ENCODE peak calls at places on chromosomes 5 and 9, in ten cellular contexts. P, J, T, U, F, D, V, Y, Z and L are unnamed samples.

GRCh38 chr9:3292311-3292710 is 233.5 kb downstream of the RFX3 start:
- DNase-seq in P (peak), J (no peak), T (no peak), U (no peak), F (peak), D (no peak), V (no peak), Y (no peak), Z (no peak), L (peak)

GRCh38 chr9:129476821-129477611 is 143.9 kb downstream of the C9orf50 start:
- DNase-seq in P (no peak), J (no peak), T (no peak), U (peak), F (peak), D (peak), V (no peak), Y (no peak), Z (peak), L (no peak)

GRCh38 chr9:137317021-137317978 is 15.2 kb upstream of the NRARP start:
- DNase-seq in P (no peak), J (peak), T (no peak), U (no peak), F (no peak), D (no peak), V (no peak), Y (peak), Z (no peak), L (no peak)

GRCh38 chr5:172491481-172491880 is 37.2 kb upstream of the SH3PXD2B start:
- DNase-seq in P (no peak), J (peak), T (no peak), U (peak), F (no peak), D (no peak), V (no peak), Y (no peak), Z (no peak), L (no peak)

GRCh38 chr9:113468716-113469448 is 5.4 kb downstream of the RGS3 start:
- DNase-seq in P (no peak), J (no peak), T (no peak), U (no peak), F (no peak), D (no peak), V (no peak), Y (peak), Z (no peak), L (no peak)

GRCh38 chr5:4453650-4454049 is 686.5 kb upstream of the ADAMTS16 start:
- DNase-seq in P (no peak), J (no peak), T (no peak), U (no peak), F (no peak), D (no peak), V (no peak), Y (no peak), Z (no peak), L (no peak)

GRCh38 chr5:171418982-171419662 is at the start of gene FGF18:
- DNase-seq in P (peak), J (peak), T (peak), U (peak), F (peak), D (peak), V (peak), Y (peak), Z (peak), L (peak)

GRCh38 chr5:151047814-151048425 is 27.5 kb downstream of the GPX3 start:
- DNase-seq in P (no peak), J (no peak), T (no peak), U (peak), F (no peak), D (peak), V (no peak), Y (no peak), Z (peak), L (no peak)

GRCh38 chr5:170070556-170071412 is 34.9 kb upstream of the FOXI1 start:
- DNase-seq in P (peak), J (no peak), T (peak), U (peak), F (peak), D (no peak), V (peak), Y (peak), Z (peak), L (peak)

GRCh38 chr9:95171001-95171400 is 146.5 kb downstream of the FANCC start:
- DNase-seq in P (peak), J (no peak), T (peak), U (no peak), F (peak), D (no peak), V (no peak), Y (no peak), Z (peak), L (peak)

GRCh38 chr9:127390563-127390962 is 6.4 kb upstream of the SLC2A8 start:
- DNase-seq in P (no peak), J (no peak), T (no peak), U (no peak), F (no peak), D (peak), V (no peak), Y (peak), Z (no peak), L (no peak)

GRCh38 chr5:142726188-142726731 is 40.4 kb upstream of the FGF1 start:
- DNase-seq in P (peak), J (no peak), T (peak), U (no peak), F (peak), D (no peak), V (no peak), Y (no peak), Z (no peak), L (peak)

GRCh38 chr5:113084402-113085083 is 107.9 kb downstream of the DCP2 start:
- DNase-seq in P (no peak), J (no peak), T (no peak), U (no peak), F (no peak), D (no peak), V (no peak), Y (no peak), Z (no peak), L (no peak)

GRCh38 chr5:35246928-35247644 is 16.8 kb upstream of the PRLR start:
- DNase-seq in P (peak), J (peak), T (no peak), U (peak), F (no peak), D (no peak), V (no peak), Y (peak), Z (peak), L (peak)

GRCh38 chr5:35247645-35248034 is 17.4 kb upstream of the PRLR start:
- DNase-seq in P (peak), J (no peak), T (peak), U (no peak), F (no peak), D (no peak), V (no peak), Y (peak), Z (peak), L (peak)

GRCh38 chr5:35246411-35246810 is 16.1 kb upstream of the PRLR start:
- DNase-seq in P (no peak), J (peak), T (no peak), U (no peak), F (no peak), D (peak), V (no peak), Y (peak), Z (peak), L (no peak)

GRCh38 chr5:35252963-35253362 is 22.7 kb upstream of the PRLR start:
- DNase-seq in P (no peak), J (no peak), T (no peak), U (no peak), F (no peak), D (no peak), V (no peak), Y (no peak), Z (no peak), L (no peak)

DNA sequence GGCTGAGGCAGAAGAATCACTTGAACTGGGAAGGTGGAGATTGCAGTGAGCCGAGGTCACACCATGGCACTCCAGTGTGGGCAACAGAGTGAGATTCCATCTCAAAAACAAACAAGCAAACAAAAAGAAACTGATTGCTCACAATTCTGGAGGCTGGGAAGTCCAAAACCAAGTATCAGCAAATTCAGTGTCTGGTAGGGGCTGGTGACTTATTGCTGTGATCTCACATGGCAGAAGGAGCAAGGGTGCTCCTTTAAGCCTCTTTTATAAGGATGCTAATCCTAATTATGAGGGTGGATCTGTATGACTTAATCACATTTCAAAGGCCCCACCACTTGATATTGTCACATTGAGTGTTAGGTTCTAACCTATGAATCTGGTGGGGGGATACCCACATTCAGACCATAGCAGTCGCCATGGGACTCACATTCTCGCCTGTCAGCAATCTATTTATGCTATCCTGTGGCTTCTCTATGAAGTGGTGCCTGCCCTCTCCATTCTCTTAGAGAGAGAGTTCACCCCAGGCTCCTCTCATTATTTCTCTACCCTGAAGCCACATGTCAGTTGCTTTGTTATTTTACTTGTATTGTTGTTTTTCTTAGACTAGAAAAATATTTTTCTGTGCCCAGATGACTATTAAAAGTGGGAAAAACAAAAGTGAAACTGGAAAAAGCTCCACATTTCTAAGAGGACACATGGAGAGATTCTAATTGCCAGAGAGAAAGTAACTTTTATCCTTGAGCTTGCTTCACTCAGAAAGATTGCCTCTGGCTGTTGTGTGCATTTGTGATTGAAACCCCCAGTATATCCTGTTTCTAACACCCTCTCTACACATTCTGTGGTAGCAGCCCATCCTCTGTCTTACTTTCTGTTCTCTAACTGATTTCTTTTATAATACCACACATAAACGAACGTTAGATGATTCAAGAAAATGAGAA is 18.8 kb upstream of the PRLR start:
- DNase-seq in P (peak), J (no peak), T (no peak), U (no peak), F (peak), D (no peak), V (no peak), Y (no peak), Z (no peak), L (no peak)
- H3K4me3 ChIP-seq in P (peak), J (no peak), T (peak), U (no peak), F (peak), D (no peak), V (peak), Y (no peak), Z (peak), L (no peak)

DNA sequence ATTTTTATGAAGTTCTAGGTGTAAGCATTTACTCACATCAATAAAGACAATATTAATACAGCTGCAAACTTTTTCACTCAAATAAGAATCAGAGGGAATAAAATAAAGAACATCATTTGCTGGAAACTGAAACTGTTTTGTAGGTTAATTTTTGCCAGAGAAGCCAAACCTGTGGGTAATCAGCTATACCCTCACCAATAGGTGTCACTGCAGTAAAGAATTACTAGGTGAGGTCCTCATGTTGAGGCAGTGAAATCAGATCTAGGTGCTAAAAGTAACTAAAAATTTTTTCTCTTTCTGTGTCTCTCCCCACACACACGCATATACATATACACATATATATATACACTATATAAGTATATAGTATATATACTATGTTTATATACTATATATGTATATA is 1016.3 kb upstream of the SEMA6A start:
- DNase-seq in P (no peak), J (no peak), T (no peak), U (no peak), F (peak), D (peak), V (no peak), Y (no peak), Z (peak), L (no peak)
- TF ChIP-seq CTCF in P (peak), J (no peak), T (no peak), U (no peak), F (peak), D (peak), V (no peak), Y (peak), Z (no peak), L (no peak)

GRCh38 chr5:124736111-124736813 is 10.2 kb downstream of the ZNF608 start:
- DNase-seq in P (peak), J (no peak), T (no peak), U (no peak), F (peak), D (no peak), V (no peak), Y (no peak), Z (no peak), L (peak)
- H3K4me3 ChIP-seq in P (peak), J (no peak), T (no peak), U (no peak), F (peak), D (no peak), V (peak), Y (no peak), Z (no peak), L (peak)

GRCh38 chr5:131164931-131165727 is at the start of gene HINT1:
- DNase-seq in P (peak), J (peak), T (peak), U (peak), F (peak), D (peak), V (peak), Y (peak), Z (peak), L (peak)
- TF ChIP-seq CTCF in P (peak), J (no peak), T (no peak), U (no peak), F (peak), D (peak), V (no peak), Y (no peak), Z (peak), L (no peak)

GRCh38 chr5:158559643-158560042 is 540.1 kb downstream of the EBF1 start:
- DNase-seq in P (no peak), J (no peak), T (no peak), U (no peak), F (no peak), D (no peak), V (no peak), Y (no peak), Z (no peak), L (no peak)
- H3K4me3 ChIP-seq in P (no peak), J (no peak), T (no peak), U (no peak), F (no peak), D (no peak), V (no peak), Y (no peak), Z (no peak), L (no peak)

DNA sequence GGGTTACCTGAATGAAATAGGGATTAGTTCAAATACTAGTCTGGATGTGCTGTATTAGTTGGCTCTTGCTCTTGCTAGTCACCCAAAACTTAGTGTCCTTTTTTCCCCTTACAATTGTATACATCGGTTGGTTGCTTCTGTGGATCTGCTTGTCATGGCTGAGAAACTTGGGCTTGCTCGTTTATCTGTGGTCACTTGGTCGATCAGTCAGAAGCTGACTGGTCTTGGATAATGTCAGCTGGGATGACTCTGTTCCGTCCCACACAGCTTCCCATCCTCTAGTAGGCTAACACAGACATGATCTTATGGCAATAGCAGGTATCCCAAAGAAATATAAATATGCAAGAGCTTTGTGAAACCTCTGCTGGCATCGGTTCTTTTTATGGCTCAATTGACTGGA is 807.4 kb downstream of the MAT2B start:
- DNase-seq in P (no peak), J (no peak), T (no peak), U (no peak), F (no peak), D (no peak), V (no peak), Y (no peak), Z (no peak), L (no peak)
- TF ChIP-seq CTCF in P (no peak), J (no peak), T (no peak), U (no peak), F (no peak), D (no peak), V (no peak), Y (no peak), Z (no peak), L (no peak)

GRCh38 chr5:125485003-125485641 is 738.7 kb upstream of the ZNF608 start:
- DNase-seq in P (peak), J (peak), T (peak), U (no peak), F (peak), D (no peak), V (no peak), Y (peak), Z (peak), L (peak)
- H3K4me3 ChIP-seq in P (no peak), J (no peak), T (peak), U (no peak), F (peak), D (no peak), V (no peak), Y (no peak), Z (peak), L (no peak)

GRCh38 chr5:58276431-58276830 is 183.5 kb downstream of the PLK2 start:
- DNase-seq in P (no peak), J (no peak), T (peak), U (no peak), F (no peak), D (no peak), V (no peak), Y (no peak), Z (no peak), L (no peak)
- TF ChIP-seq CTCF in P (no peak), J (no peak), T (no peak), U (no peak), F (no peak), D (no peak), V (no peak), Y (no peak), Z (no peak), L (no peak)

DNA sequence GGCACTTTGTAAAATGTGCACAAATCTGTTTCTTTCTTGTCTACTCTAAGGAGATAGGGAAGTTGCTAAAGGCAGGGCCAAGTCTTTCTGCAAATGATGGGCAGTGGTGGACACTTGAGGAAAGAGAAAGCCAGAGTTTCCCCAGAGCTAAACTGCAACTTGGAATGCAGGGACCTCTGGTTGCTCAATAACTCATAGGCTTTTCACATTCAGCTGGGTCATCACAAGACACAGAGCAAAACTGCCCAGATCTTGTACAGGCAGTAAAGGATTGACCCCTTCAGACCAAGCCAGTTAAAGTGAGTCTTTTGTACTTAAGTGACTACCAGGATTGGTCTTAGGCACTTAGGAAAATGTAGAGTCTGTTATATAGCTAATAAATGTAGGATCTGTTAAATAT is 13.5 kb upstream of the AGXT2 start:
- DNase-seq in P (no peak), J (no peak), T (no peak), U (no peak), F (peak), D (no peak), V (no peak), Y (no peak), Z (no peak), L (peak)
- H3K4me3 ChIP-seq in P (no peak), J (no peak), T (no peak), U (no peak), F (no peak), D (no peak), V (no peak), Y (no peak), Z (no peak), L (no peak)